ENCODE peak calls at places on chromosomes 11 and 22, in four cellular contexts. B is HepG2, Y is endothelial cell of umbilical vein, O is MM.1S. L is an unnamed sample.

GRCh38 chr11:113457784-113458183 is 17.4 kb downstream of the DRD2 start:
- DNase-seq in B (no peak), Y (no peak), O (no peak), L (no peak)

GRCh38 chr11:196786-197731 is 4.2 kb downstream of the SCGB1C1 start:
- DNase-seq in O (no peak), Y (no peak), B (no peak), L (no peak)

GRCh38 chr11:10511046-10511711 is 29.8 kb downstream of the RNF141 start:
- DNase-seq in B (no peak), Y (no peak), O (no peak), L (no peak)

GRCh38 chr11:85170184-85170583 is 457.0 kb downstream of the DLG2 start:
- DNase-seq in Y (no peak), B (no peak), O (no peak), L (peak; percentile 37)

GRCh38 chr22:29080061-29080975 is 7.5 kb downstream of the KREMEN1 start:
- DNase-seq in Y (no peak), O (no peak), B (no peak), L (peak; percentile 87)

GRCh38 chr22:23094260-23094659 is 23.9 kb downstream of the GNAZ start:
- DNase-seq in B (no peak), O (no peak), Y (no peak), L (no peak)

GRCh38 chr11:68998390-68998911 is 14.6 kb downstream of the MRGPRF start:
- DNase-seq in O (no peak), B (no peak), Y (peak; percentile 68), L (no peak)

GRCh38 chr11:46363455-46363920 is 16.2 kb downstream of the DGKZ start:
- DNase-seq in Y (peak; percentile 55), O (no peak), B (no peak), L (peak; percentile 30)

GRCh38 chr22:22767876-22768602 is 119.6 kb upstream of the IGLL5 start:
- DNase-seq in Y (no peak), O (no peak), B (no peak), L (no peak)

GRCh38 chr22:19853879-19854777 is 546 bp downstream of the GNB1L start:
- DNase-seq in Y (no peak), B (no peak), O (peak; percentile 22), L (no peak)

GRCh38 chr11:74371269-74372039 is 26.8 kb downstream of the PGM2L1 start:
- DNase-seq in Y (peak; percentile 75), O (no peak), B (no peak), L (peak; percentile 77)

GRCh38 chr11:15905334-15905733 is 451.0 kb downstream of the SOX6 start:
- DNase-seq in B (no peak), Y (no peak), O (no peak), L (no peak)

GRCh38 chr11:66631883-66632282 is 6.6 kb upstream of the RBM4 start:
- DNase-seq in B (no peak), Y (no peak), O (no peak), L (no peak)

GRCh38 chr11:78010755-78011154 is 12.3 kb downstream of the KCTD14 start:
- DNase-seq in B (no peak), O (no peak), Y (no peak), L (no peak)

GRCh38 chr22:39725351-39726035 is 154.9 kb downstream of the CACNA1I start:
- DNase-seq in Y (no peak), O (no peak), B (no peak), L (no peak)

GRCh38 chr11:78244546-78245315 is 56.0 kb downstream of the USP35 start:
- DNase-seq in O (no peak), B (no peak), Y (peak; percentile 78), L (no peak)

GRCh38 chr11:111918390-111919256 is at the start of gene C11orf52:
- DNase-seq in Y (peak; percentile 61), O (peak; percentile 27), B (peak; percentile 89), L (no peak)

GRCh38 chr11:44568706-44569473 is 3.4 kb downstream of the CD82 start:
- DNase-seq in O (peak; percentile 83), Y (peak; percentile 94), B (no peak), L (peak; percentile 93)

GRCh38 chr22:46240073-46240472 is 10.0 kb downstream of the CDPF1 start:
- DNase-seq in Y (no peak), B (no peak), O (no peak), L (no peak)

GRCh38 chr11:27545035-27545434 is 38.5 kb upstream of the LIN7C start:
- DNase-seq in O (no peak), Y (no peak), B (no peak), L (no peak)

GRCh38 chr11:5507177-5507576 is 2.6 kb downstream of the UBQLN3 start:
- DNase-seq in O (no peak), Y (no peak), B (no peak), L (no peak)

GRCh38 chr11:27290261-27290660 is 72.8 kb downstream of the CCDC34 start:
- DNase-seq in B (no peak), Y (no peak), O (no peak), L (no peak)

GRCh38 chr11:520428-521178 is 13.6 kb upstream of the RNH1 start:
- DNase-seq in B (peak; percentile 28), O (no peak), Y (no peak), L (no peak)

GRCh38 chr11:66883021-66883968 is 26.4 kb downstream of the LRFN4 start:
- DNase-seq in O (peak; percentile 61), B (peak; percentile 45), Y (peak; percentile 50), L (peak; percentile 81)

GRCh38 chr11:132336781-132337535 is 966.5 kb downstream of the NTM start:
- DNase-seq in B (no peak), Y (no peak), O (no peak), L (no peak)
- H3K9ac ChIP-seq in B (no peak overlapping the region), Y (no peak overlapping the region), O (no peak overlapping the region), L (no peak overlapping the region)

GRCh38 chr22:30217698-30218565 is 28.6 kb downstream of the LIF start:
- DNase-seq in B (no peak), O (no peak), Y (no peak), L (peak; percentile 63)
- H3K9ac ChIP-seq in B (peak overlapping the region; percentile 3), O (no peak overlapping the region), Y (no peak overlapping the region), L (no peak overlapping the region)

DNA sequence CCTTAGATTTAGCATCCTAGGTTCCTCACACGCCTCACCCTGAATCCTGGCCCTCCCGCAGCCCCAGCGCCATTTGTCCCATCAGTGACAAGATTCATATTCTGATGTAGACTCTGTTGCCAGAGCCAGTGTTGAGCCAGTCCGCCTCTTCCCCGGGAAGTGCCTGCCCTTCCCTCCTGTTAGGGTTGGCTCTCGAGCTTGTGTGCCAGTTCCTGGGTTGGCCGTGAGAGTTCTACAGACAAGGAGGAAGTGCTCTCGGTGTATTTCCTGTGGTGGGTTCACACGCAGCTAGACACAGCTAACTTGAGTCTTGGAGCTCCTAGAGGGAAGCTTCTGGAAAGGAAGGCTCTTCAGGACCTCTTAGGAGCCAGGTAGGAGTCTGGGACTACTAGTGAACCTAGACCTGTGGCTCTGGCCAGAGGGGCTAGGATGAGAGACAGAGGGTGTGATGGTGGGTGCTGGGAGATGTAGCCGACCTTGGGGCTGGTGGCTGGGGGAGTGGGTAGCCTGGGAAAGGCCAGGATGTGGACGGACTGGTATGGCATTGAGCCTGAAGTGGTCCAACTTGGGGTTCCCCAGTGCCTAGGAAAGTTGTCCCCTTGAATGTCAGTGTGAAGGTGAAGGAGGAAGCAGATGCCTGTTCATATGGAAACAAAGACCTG is at the start of gene IL18BP:
- DNase-seq in B (no peak), Y (no peak), O (no peak), L (no peak)
- H3K9ac ChIP-seq in B (no peak within 1 kb of the TSS), Y (no peak within 1 kb of the TSS), O (no peak within 1 kb of the TSS), L (peak within 1 kb of the TSS; percentile 20)

DNA sequence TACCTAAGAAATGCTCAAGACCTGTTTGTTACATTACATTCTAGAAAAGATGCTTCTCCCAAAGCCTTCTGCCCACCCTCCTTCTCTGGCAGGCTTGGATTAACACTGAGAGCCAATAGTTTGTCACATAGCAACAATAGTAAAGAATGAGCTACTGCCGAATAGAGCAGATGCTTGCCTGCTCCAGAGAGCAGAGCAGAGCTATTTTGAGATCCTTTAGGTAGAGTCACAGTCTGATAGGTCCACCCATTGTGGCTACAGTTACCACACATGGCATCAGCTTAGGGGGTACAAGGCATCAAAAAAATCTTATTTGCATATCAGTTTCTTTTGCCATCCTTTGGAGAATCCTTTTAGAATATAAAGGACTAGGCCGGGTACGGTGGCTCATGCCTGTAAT is 13.4 kb upstream of the EP300 start:
- DNase-seq in O (no peak), Y (no peak), B (no peak), L (no peak)
- H3K9ac ChIP-seq in O (no peak overlapping the region), Y (no peak overlapping the region), B (no peak overlapping the region), L (no peak overlapping the region)